ENCODE peak calls at places on chromosome 21, in eight cellular contexts. Q, C, R, S, N, B, O and P are unnamed samples.

GRCh38 chr21:26835714-26836265 is 9.4 kb downstream of the ADAMTS1 start:
- DNase-seq in S (no peak), C (no peak), R (no peak), N (no peak), O (no peak), Q (no peak), B (no peak), P (no peak)

GRCh38 chr21:43911015-43911934 is 46.3 kb downstream of the AGPAT3 start:
- DNase-seq in C (no peak), O (no peak), R (no peak), S (no peak), B (no peak), N (no peak), Q (no peak), P (no peak)

GRCh38 chr21:33971492-33972013 is 55.9 kb upstream of the ATP5PO start:
- DNase-seq in O (no peak), B (no peak), C (no peak), Q (no peak), R (no peak), N (no peak), S (no peak), P (no peak)

GRCh38 chr21:46191257-46191685 is 7.0 kb upstream of the SPATC1L start:
- DNase-seq in N (no peak), S (no peak), R (no peak), C (peak; percentile 19), B (no peak), O (no peak), Q (no peak), P (no peak)

GRCh38 chr21:34222031-34222335 is 141.8 kb upstream of the KCNE2 start:
- DNase-seq in R (no peak), C (no peak), Q (no peak), N (no peak), B (no peak), S (no peak), O (no peak), P (no peak)

GRCh38 chr21:44713130-44713529 is 1.8 kb upstream of the TSPEAR start:
- DNase-seq in N (no peak), Q (no peak), B (no peak), R (no peak), S (no peak), C (no peak), O (no peak), P (no peak)

GRCh38 chr21:28639742-28640141 is 352.9 kb downstream of the LTN1 start:
- DNase-seq in C (no peak), R (no peak), N (no peak), B (no peak), S (no peak), O (no peak), Q (no peak), P (no peak)

GRCh38 chr21:36419996-36420395 is 34.8 kb downstream of the CHAF1B start:
- DNase-seq in C (peak; percentile 43), S (peak; percentile 85), N (peak; percentile 88), O (peak; percentile 54), B (peak; percentile 18), R (no peak), Q (peak; percentile 19), P (no peak)

GRCh38 chr21:33265664-33266049 is 510 bp upstream of the IL10RB start:
- DNase-seq in C (peak; percentile 51), S (no peak), N (peak; percentile 75), R (peak; percentile 40), B (no peak), O (peak; percentile 8), Q (peak; percentile 54), P (no peak)

GRCh38 chr21:29387598-29387997 is 88.9 kb downstream of the BACH1 start:
- DNase-seq in Q (no peak), S (no peak), R (no peak), B (no peak), O (no peak), N (no peak), C (no peak), P (no peak)

GRCh38 chr21:35987475-35987874 is 72.9 kb downstream of the SETD4 start:
- DNase-seq in S (no peak), C (no peak), R (no peak), B (no peak), Q (no peak), N (no peak), O (no peak), P (no peak)

GRCh38 chr21:46207920-46208571 is 20.5 kb downstream of the LSS start:
- DNase-seq in N (no peak), B (no peak), R (no peak), S (no peak), Q (no peak), O (no peak), C (no peak), P (no peak)

GRCh38 chr21:45637883-45638282 is 5.6 kb upstream of the PCBP3 start:
- DNase-seq in C (no peak), N (peak; percentile 55), R (no peak), B (no peak), Q (peak; percentile 9), O (no peak), S (no peak), P (no peak)

GRCh38 chr21:44671911-44672310 is 5.2 kb upstream of the KRTAP12-2 start:
- DNase-seq in C (no peak), B (no peak), Q (no peak), O (no peak), N (no peak), S (no peak), R (no peak), P (no peak)

GRCh38 chr21:42006765-42007164 is 3.4 kb downstream of the ZBTB21 start:
- DNase-seq in Q (no peak), C (no peak), R (no peak), B (no peak), O (no peak), S (no peak), N (no peak), P (no peak)

GRCh38 chr21:31895069-31895851 is 22.4 kb downstream of the HUNK start:
- DNase-seq in N (no peak), B (no peak), Q (no peak), R (no peak), C (no peak), O (no peak), S (no peak), P (no peak)

GRCh38 chr21:45362077-45362747 is 42.8 kb upstream of the COL18A1 start:
- DNase-seq in R (no peak), S (no peak), B (no peak), N (no peak), O (no peak), C (no peak), Q (no peak), P (no peak)

GRCh38 chr21:16305686-16306085 is 575.9 kb downstream of the USP25 start:
- DNase-seq in C (no peak), S (no peak), R (no peak), N (no peak), O (no peak), B (no peak), Q (no peak), P (no peak)

GRCh38 chr21:42572906-42573495 is 59.3 kb downstream of the SLC37A1 start:
- DNase-seq in B (no peak), Q (no peak), O (no peak), C (no peak), N (no peak), R (no peak), S (no peak), P (no peak)

GRCh38 chr21:15015622-15016471 is 49.0 kb downstream of the NRIP1 start:
- DNase-seq in R (no peak), B (no peak), S (no peak), N (no peak), C (no peak), Q (no peak), O (no peak), P (no peak)

GRCh38 chr21:41501919-41502318 is 6.0 kb downstream of the TMPRSS2 start:
- DNase-seq in Q (no peak), S (no peak), R (no peak), B (no peak), N (peak; percentile 94), C (peak; percentile 28), O (no peak), P (no peak)

GRCh38 chr21:31526040-31526439 is 133.5 kb upstream of the SOD1 start:
- DNase-seq in C (no peak), S (no peak), N (no peak), R (no peak), B (no peak), Q (no peak), O (no peak), P (no peak)

GRCh38 chr21:46051821-46052675 is 45.9 kb upstream of the COL6A2 start:
- DNase-seq in O (no peak), N (no peak), B (no peak), C (no peak), S (no peak), Q (no peak), R (no peak), P (no peak)